ENCODE peak calls at places on chromosomes 6 and 20, in ten cellular contexts. One of them, this sample, is unnamed.

GRCh38 chr6:84645563-84646266 is 118.7 kb downstream of the TBX18 start:
- DNase-seq in EL: peak; percentile 78
- DNase-seq in cardiac fibroblast: peak; percentile 79
- DNase-seq in nucleus accumbens: no peak
- DNase-seq in cardiac muscle cell: peak; percentile 44
- DNase-seq in fibroblast of mammary gland: peak; percentile 86
- DNase-seq in stimulated activated naive CD4-positive, alpha-beta T cell: no peak
- DNase-seq in HFFc6: peak; percentile 79
- DNase-seq in iPS-NIHi11: no peak
- DNase-seq in CD8-positive, alpha-beta memory T cell: no peak
- DNase-seq in this sample: no peak

GRCh38 chr6:44005507-44005903 is 121.7 kb downstream of the MRPL14 start:
- DNase-seq in EL: no peak
- DNase-seq in cardiac fibroblast: no peak
- DNase-seq in nucleus accumbens: no peak
- DNase-seq in cardiac muscle cell: no peak
- DNase-seq in fibroblast of mammary gland: no peak
- DNase-seq in stimulated activated naive CD4-positive, alpha-beta T cell: no peak
- DNase-seq in HFFc6: no peak
- DNase-seq in iPS-NIHi11: no peak
- DNase-seq in CD8-positive, alpha-beta memory T cell: no peak
- DNase-seq in this sample: no peak

GRCh38 chr6:144285798-144286502 is 815 bp downstream of the UTRN start:
- DNase-seq in EL: peak; percentile 79
- DNase-seq in cardiac fibroblast: peak; percentile 49
- DNase-seq in nucleus accumbens: peak; percentile 28
- DNase-seq in cardiac muscle cell: peak; percentile 57
- DNase-seq in fibroblast of mammary gland: peak; percentile 45
- DNase-seq in stimulated activated naive CD4-positive, alpha-beta T cell: no peak
- DNase-seq in HFFc6: peak; percentile 55
- DNase-seq in iPS-NIHi11: peak; percentile 52
- DNase-seq in CD8-positive, alpha-beta memory T cell: peak; percentile 29
- DNase-seq in this sample: peak; percentile 60

GRCh38 chr6:109117346-109118035 is 22.2 kb downstream of the CEP57L1 start:
- DNase-seq in EL: no peak
- DNase-seq in cardiac fibroblast: no peak
- DNase-seq in nucleus accumbens: no peak
- DNase-seq in cardiac muscle cell: no peak
- DNase-seq in fibroblast of mammary gland: peak; percentile 36
- DNase-seq in stimulated activated naive CD4-positive, alpha-beta T cell: no peak
- DNase-seq in HFFc6: no peak
- DNase-seq in iPS-NIHi11: no peak
- DNase-seq in CD8-positive, alpha-beta memory T cell: no peak
- DNase-seq in this sample: no peak

GRCh38 chr6:43848992-43849391 is 79.0 kb downstream of the VEGFA start:
- DNase-seq in EL: no peak
- DNase-seq in cardiac fibroblast: no peak
- DNase-seq in nucleus accumbens: no peak
- DNase-seq in cardiac muscle cell: no peak
- DNase-seq in fibroblast of mammary gland: no peak
- DNase-seq in stimulated activated naive CD4-positive, alpha-beta T cell: no peak
- DNase-seq in HFFc6: no peak
- DNase-seq in iPS-NIHi11: no peak
- DNase-seq in CD8-positive, alpha-beta memory T cell: no peak
- DNase-seq in this sample: no peak

GRCh38 chr20:16518068-16518783 is 55.0 kb downstream of the KIF16B start:
- DNase-seq in EL: peak; percentile 29
- DNase-seq in cardiac fibroblast: peak; percentile 62
- DNase-seq in nucleus accumbens: no peak
- DNase-seq in cardiac muscle cell: peak; percentile 61
- DNase-seq in fibroblast of mammary gland: peak; percentile 58
- DNase-seq in stimulated activated naive CD4-positive, alpha-beta T cell: peak; percentile 18
- DNase-seq in HFFc6: no peak
- DNase-seq in iPS-NIHi11: peak; percentile 82
- DNase-seq in CD8-positive, alpha-beta memory T cell: no peak
- DNase-seq in this sample: no peak

GRCh38 chr20:53752971-53753879 is 159.6 kb upstream of the ZNF217 start:
- DNase-seq in EL: no peak
- DNase-seq in cardiac fibroblast: peak; percentile 16
- DNase-seq in nucleus accumbens: no peak
- DNase-seq in cardiac muscle cell: no peak
- DNase-seq in fibroblast of mammary gland: peak; percentile 63
- DNase-seq in stimulated activated naive CD4-positive, alpha-beta T cell: no peak
- DNase-seq in HFFc6: no peak
- DNase-seq in iPS-NIHi11: no peak
- DNase-seq in CD8-positive, alpha-beta memory T cell: no peak
- DNase-seq in this sample: no peak

GRCh38 chr6:85482206-85483040 is 32.5 kb downstream of the NT5E start:
- DNase-seq in EL: no peak
- DNase-seq in cardiac fibroblast: peak; percentile 31
- DNase-seq in nucleus accumbens: no peak
- DNase-seq in cardiac muscle cell: peak; percentile 60
- DNase-seq in fibroblast of mammary gland: peak; percentile 95
- DNase-seq in stimulated activated naive CD4-positive, alpha-beta T cell: no peak
- DNase-seq in HFFc6: peak; percentile 20
- DNase-seq in iPS-NIHi11: no peak
- DNase-seq in CD8-positive, alpha-beta memory T cell: no peak
- DNase-seq in this sample: no peak

GRCh38 chr20:46151936-46152335 is 33.8 kb downstream of the CD40 start:
- DNase-seq in EL: no peak
- DNase-seq in cardiac fibroblast: no peak
- DNase-seq in nucleus accumbens: no peak
- DNase-seq in cardiac muscle cell: no peak
- DNase-seq in fibroblast of mammary gland: no peak
- DNase-seq in stimulated activated naive CD4-positive, alpha-beta T cell: no peak
- DNase-seq in HFFc6: no peak
- DNase-seq in iPS-NIHi11: peak; percentile 84
- DNase-seq in CD8-positive, alpha-beta memory T cell: no peak
- DNase-seq in this sample: no peak

GRCh38 chr6:43095939-43096338 is 19.8 kb downstream of the PTK7 start:
- DNase-seq in EL: no peak
- DNase-seq in cardiac fibroblast: no peak
- DNase-seq in nucleus accumbens: no peak
- DNase-seq in cardiac muscle cell: no peak
- DNase-seq in fibroblast of mammary gland: no peak
- DNase-seq in stimulated activated naive CD4-positive, alpha-beta T cell: no peak
- DNase-seq in HFFc6: no peak
- DNase-seq in iPS-NIHi11: no peak
- DNase-seq in CD8-positive, alpha-beta memory T cell: no peak
- DNase-seq in this sample: no peak

GRCh38 chr6:81451787-81452186 is 300.7 kb downstream of the TENT5A start:
- DNase-seq in EL: peak; percentile 92
- DNase-seq in cardiac fibroblast: peak; percentile 89
- DNase-seq in nucleus accumbens: no peak
- DNase-seq in cardiac muscle cell: peak; percentile 91
- DNase-seq in fibroblast of mammary gland: peak; percentile 95
- DNase-seq in stimulated activated naive CD4-positive, alpha-beta T cell: no peak
- DNase-seq in HFFc6: peak; percentile 91
- DNase-seq in iPS-NIHi11: no peak
- DNase-seq in CD8-positive, alpha-beta memory T cell: no peak
- DNase-seq in this sample: no peak

GRCh38 chr20:1979116-1979778 is 14.6 kb downstream of the PDYN start:
- DNase-seq in EL: no peak
- DNase-seq in cardiac fibroblast: no peak
- DNase-seq in nucleus accumbens: no peak
- DNase-seq in cardiac muscle cell: peak; percentile 6
- DNase-seq in fibroblast of mammary gland: no peak
- DNase-seq in stimulated activated naive CD4-positive, alpha-beta T cell: no peak
- DNase-seq in HFFc6: no peak
- DNase-seq in iPS-NIHi11: peak; percentile 30
- DNase-seq in CD8-positive, alpha-beta memory T cell: no peak
- DNase-seq in this sample: no peak

GRCh38 chr6:161498359-161498758 is 224.5 kb upstream of the AGPAT4 start:
- DNase-seq in EL: peak; percentile 31
- DNase-seq in cardiac fibroblast: peak; percentile 62
- DNase-seq in nucleus accumbens: no peak
- DNase-seq in cardiac muscle cell: peak; percentile 64
- DNase-seq in fibroblast of mammary gland: peak; percentile 78
- DNase-seq in stimulated activated naive CD4-positive, alpha-beta T cell: no peak
- DNase-seq in HFFc6: no peak
- DNase-seq in iPS-NIHi11: peak; percentile 72
- DNase-seq in CD8-positive, alpha-beta memory T cell: no peak
- DNase-seq in this sample: no peak

GRCh38 chr6:30219244-30219643 is 6.0 kb upstream of the TRIM26 start:
- DNase-seq in EL: peak; percentile 57
- DNase-seq in cardiac fibroblast: peak; percentile 68
- DNase-seq in nucleus accumbens: no peak
- DNase-seq in cardiac muscle cell: peak; percentile 61
- DNase-seq in fibroblast of mammary gland: peak; percentile 54
- DNase-seq in stimulated activated naive CD4-positive, alpha-beta T cell: peak; percentile 37
- DNase-seq in HFFc6: peak; percentile 51
- DNase-seq in iPS-NIHi11: peak; percentile 59
- DNase-seq in CD8-positive, alpha-beta memory T cell: peak; percentile 43
- DNase-seq in this sample: peak; percentile 54

GRCh38 chr20:38692436-38693411 is 31.6 kb upstream of the SLC32A1 start:
- DNase-seq in EL: peak; percentile 57
- DNase-seq in cardiac fibroblast: peak; percentile 78
- DNase-seq in nucleus accumbens: no peak
- DNase-seq in cardiac muscle cell: peak; percentile 79
- DNase-seq in fibroblast of mammary gland: peak; percentile 64
- DNase-seq in stimulated activated naive CD4-positive, alpha-beta T cell: no peak
- DNase-seq in HFFc6: peak; percentile 54
- DNase-seq in iPS-NIHi11: peak; percentile 77
- DNase-seq in CD8-positive, alpha-beta memory T cell: peak; percentile 24
- DNase-seq in this sample: peak; percentile 41

GRCh38 chr6:150068786-150069648 is at the start of gene ULBP3:
- DNase-seq in EL: peak; percentile 98
- DNase-seq in cardiac fibroblast: peak; percentile 96
- DNase-seq in nucleus accumbens: peak; percentile 49
- DNase-seq in cardiac muscle cell: peak; percentile 95
- DNase-seq in fibroblast of mammary gland: peak; percentile 94
- DNase-seq in stimulated activated naive CD4-positive, alpha-beta T cell: peak; percentile 13
- DNase-seq in HFFc6: peak; percentile 97
- DNase-seq in iPS-NIHi11: peak; percentile 95
- DNase-seq in CD8-positive, alpha-beta memory T cell: peak; percentile 51
- DNase-seq in this sample: peak; percentile 59

GRCh38 chr6:159304641-159305040 is 135.4 kb downstream of the FNDC1 start:
- DNase-seq in EL: no peak
- DNase-seq in cardiac fibroblast: no peak
- DNase-seq in nucleus accumbens: no peak
- DNase-seq in cardiac muscle cell: no peak
- DNase-seq in fibroblast of mammary gland: no peak
- DNase-seq in stimulated activated naive CD4-positive, alpha-beta T cell: no peak
- DNase-seq in HFFc6: no peak
- DNase-seq in iPS-NIHi11: no peak
- DNase-seq in CD8-positive, alpha-beta memory T cell: no peak
- DNase-seq in this sample: no peak

GRCh38 chr6:17015144-17015543 is 86.7 kb upstream of the STMND1 start:
- DNase-seq in EL: no peak
- DNase-seq in cardiac fibroblast: peak; percentile 74
- DNase-seq in nucleus accumbens: no peak
- DNase-seq in cardiac muscle cell: peak; percentile 32
- DNase-seq in fibroblast of mammary gland: peak; percentile 94
- DNase-seq in stimulated activated naive CD4-positive, alpha-beta T cell: no peak
- DNase-seq in HFFc6: peak; percentile 68
- DNase-seq in iPS-NIHi11: no peak
- DNase-seq in CD8-positive, alpha-beta memory T cell: no peak
- DNase-seq in this sample: peak; percentile 84

GRCh38 chr6:133286765-133287164 is 45.6 kb downstream of the EYA4 start:
- DNase-seq in EL: peak; percentile 4
- DNase-seq in cardiac fibroblast: peak; percentile 58
- DNase-seq in nucleus accumbens: no peak
- DNase-seq in cardiac muscle cell: peak; percentile 60
- DNase-seq in fibroblast of mammary gland: peak; percentile 28
- DNase-seq in stimulated activated naive CD4-positive, alpha-beta T cell: no peak
- DNase-seq in HFFc6: no peak
- DNase-seq in iPS-NIHi11: peak; percentile 27
- DNase-seq in CD8-positive, alpha-beta memory T cell: no peak
- DNase-seq in this sample: no peak

GRCh38 chr6:72560721-72561593 is 60.9 kb upstream of the KCNQ5 start:
- DNase-seq in EL: peak; percentile 28
- DNase-seq in cardiac fibroblast: peak; percentile 21
- DNase-seq in nucleus accumbens: no peak
- DNase-seq in cardiac muscle cell: peak; percentile 4
- DNase-seq in fibroblast of mammary gland: peak; percentile 39
- DNase-seq in stimulated activated naive CD4-positive, alpha-beta T cell: no peak
- DNase-seq in HFFc6: no peak
- DNase-seq in iPS-NIHi11: no peak
- DNase-seq in CD8-positive, alpha-beta memory T cell: no peak
- DNase-seq in this sample: no peak

GRCh38 chr20:5652626-5653573 is 97.3 kb upstream of the SHLD1 start:
- DNase-seq in EL: peak; percentile 73
- DNase-seq in cardiac fibroblast: peak; percentile 88
- DNase-seq in nucleus accumbens: no peak
- DNase-seq in cardiac muscle cell: peak; percentile 64
- DNase-seq in fibroblast of mammary gland: peak; percentile 82
- DNase-seq in stimulated activated naive CD4-positive, alpha-beta T cell: no peak
- DNase-seq in HFFc6: peak; percentile 53
- DNase-seq in iPS-NIHi11: no peak
- DNase-seq in CD8-positive, alpha-beta memory T cell: no peak
- DNase-seq in this sample: no peak

GRCh38 chr20:57416296-57417022 is 25.3 kb downstream of the RBM38 start:
- DNase-seq in EL: no peak
- DNase-seq in cardiac fibroblast: no peak
- DNase-seq in nucleus accumbens: no peak
- DNase-seq in cardiac muscle cell: no peak
- DNase-seq in fibroblast of mammary gland: no peak
- DNase-seq in stimulated activated naive CD4-positive, alpha-beta T cell: no peak
- DNase-seq in HFFc6: no peak
- DNase-seq in iPS-NIHi11: no peak
- DNase-seq in CD8-positive, alpha-beta memory T cell: no peak
- DNase-seq in this sample: no peak

GRCh38 chr20:37348643-37349516 is 2.9 kb downstream of the SRC start:
- DNase-seq in EL: no peak
- DNase-seq in cardiac fibroblast: no peak
- DNase-seq in nucleus accumbens: no peak
- DNase-seq in cardiac muscle cell: no peak
- DNase-seq in fibroblast of mammary gland: no peak
- DNase-seq in stimulated activated naive CD4-positive, alpha-beta T cell: no peak
- DNase-seq in HFFc6: no peak
- DNase-seq in iPS-NIHi11: no peak
- DNase-seq in CD8-positive, alpha-beta memory T cell: no peak
- DNase-seq in this sample: no peak

GRCh38 chr20:44495257-44495656 is 19.6 kb downstream of the TTPAL start:
- DNase-seq in EL: peak; percentile 72
- DNase-seq in cardiac fibroblast: peak; percentile 97
- DNase-seq in nucleus accumbens: no peak
- DNase-seq in cardiac muscle cell: peak; percentile 73
- DNase-seq in fibroblast of mammary gland: peak; percentile 94
- DNase-seq in stimulated activated naive CD4-positive, alpha-beta T cell: no peak
- DNase-seq in HFFc6: peak; percentile 63
- DNase-seq in iPS-NIHi11: no peak
- DNase-seq in CD8-positive, alpha-beta memory T cell: no peak
- DNase-seq in this sample: no peak

GRCh38 chr6:6749791-6750434 is 161.4 kb downstream of the LY86 start:
- DNase-seq in EL: peak; percentile 88
- DNase-seq in cardiac fibroblast: peak; percentile 77
- DNase-seq in nucleus accumbens: peak; percentile 31
- DNase-seq in cardiac muscle cell: peak; percentile 89
- DNase-seq in fibroblast of mammary gland: peak; percentile 86
- DNase-seq in stimulated activated naive CD4-positive, alpha-beta T cell: no peak
- DNase-seq in HFFc6: peak; percentile 89
- DNase-seq in iPS-NIHi11: peak; percentile 28
- DNase-seq in CD8-positive, alpha-beta memory T cell: no peak
- DNase-seq in this sample: no peak

GRCh38 chr6:38141045-38141444 is 321.5 kb downstream of the ZFAND3 start:
- DNase-seq in EL: no peak
- DNase-seq in cardiac fibroblast: no peak
- DNase-seq in nucleus accumbens: no peak
- DNase-seq in cardiac muscle cell: no peak
- DNase-seq in fibroblast of mammary gland: no peak
- DNase-seq in stimulated activated naive CD4-positive, alpha-beta T cell: no peak
- DNase-seq in HFFc6: no peak
- DNase-seq in iPS-NIHi11: no peak
- DNase-seq in CD8-positive, alpha-beta memory T cell: no peak
- DNase-seq in this sample: no peak

GRCh38 chr6:147577466-147577865 is 69.0 kb downstream of the SAMD5 start:
- DNase-seq in EL: no peak
- DNase-seq in cardiac fibroblast: no peak
- DNase-seq in nucleus accumbens: no peak
- DNase-seq in cardiac muscle cell: no peak
- DNase-seq in fibroblast of mammary gland: no peak
- DNase-seq in stimulated activated naive CD4-positive, alpha-beta T cell: no peak
- DNase-seq in HFFc6: no peak
- DNase-seq in iPS-NIHi11: no peak
- DNase-seq in CD8-positive, alpha-beta memory T cell: no peak
- DNase-seq in this sample: no peak

GRCh38 chr20:25321262-25321831 is 69.3 kb downstream of the ABHD12 start:
- DNase-seq in EL: no peak
- DNase-seq in cardiac fibroblast: no peak
- DNase-seq in nucleus accumbens: no peak
- DNase-seq in cardiac muscle cell: no peak
- DNase-seq in fibroblast of mammary gland: no peak
- DNase-seq in stimulated activated naive CD4-positive, alpha-beta T cell: no peak
- DNase-seq in HFFc6: no peak
- DNase-seq in iPS-NIHi11: no peak
- DNase-seq in CD8-positive, alpha-beta memory T cell: no peak
- DNase-seq in this sample: peak; percentile 81

This sample was measured in immature natural killer cell.